ENCODE peak calls at places on chromosomes 11 and 22, in five cellular contexts. One of them, this sample, is unnamed.

GRCh38 chr11:46520971-46521745 is 72.7 kb downstream of the AMBRA1 start:
- ATAC-seq in activated CD4-positive, CD25-positive, alpha-beta regulatory T cell treated with anti-CD3 and anti-CD28 coated beads, Interleukin-2, amount 50 U/mL, for 24 hours: no peak
- ATAC-seq in activated T-helper 17 cell treated with anti-CD3 and anti-CD28 coated beads, Interleukin-2, amount 50 U/mL, for 72 hours: no peak
- ATAC-seq in Right ventricle myocardium inferior: no peak
- ATAC-seq in Panc1: no peak
- ATAC-seq in this sample: no peak

GRCh38 chr11:26675233-26675928 is 46.5 kb downstream of the SLC5A12 start:
- ATAC-seq in activated T-helper 17 cell treated with anti-CD3 and anti-CD28 coated beads, Interleukin-2, amount 50 U/mL, for 72 hours: no peak
- ATAC-seq in activated CD4-positive, CD25-positive, alpha-beta regulatory T cell treated with anti-CD3 and anti-CD28 coated beads, Interleukin-2, amount 50 U/mL, for 24 hours: no peak
- ATAC-seq in Right ventricle myocardium inferior: no peak
- ATAC-seq in Panc1: no peak
- ATAC-seq in this sample: peak

GRCh38 chr22:50485221-50486131 is 1.2 kb upstream of the MIOX start:
- ATAC-seq in Right ventricle myocardium inferior: no peak
- ATAC-seq in activated CD4-positive, CD25-positive, alpha-beta regulatory T cell treated with anti-CD3 and anti-CD28 coated beads, Interleukin-2, amount 50 U/mL, for 24 hours: no peak
- ATAC-seq in Panc1: peak
- ATAC-seq in activated T-helper 17 cell treated with anti-CD3 and anti-CD28 coated beads, Interleukin-2, amount 50 U/mL, for 72 hours: no peak
- ATAC-seq in this sample: no peak

GRCh38 chr11:73402834-73403185 is 26.6 kb downstream of the RELT start:
- ATAC-seq in Right ventricle myocardium inferior: no peak
- ATAC-seq in activated T-helper 17 cell treated with anti-CD3 and anti-CD28 coated beads, Interleukin-2, amount 50 U/mL, for 72 hours: no peak
- ATAC-seq in Panc1: no peak
- ATAC-seq in activated CD4-positive, CD25-positive, alpha-beta regulatory T cell treated with anti-CD3 and anti-CD28 coated beads, Interleukin-2, amount 50 U/mL, for 24 hours: peak
- ATAC-seq in this sample: no peak

GRCh38 chr11:78161937-78162336 is 22.5 kb upstream of the ALG8 start:
- ATAC-seq in Right ventricle myocardium inferior: no peak
- ATAC-seq in activated T-helper 17 cell treated with anti-CD3 and anti-CD28 coated beads, Interleukin-2, amount 50 U/mL, for 72 hours: no peak
- ATAC-seq in activated CD4-positive, CD25-positive, alpha-beta regulatory T cell treated with anti-CD3 and anti-CD28 coated beads, Interleukin-2, amount 50 U/mL, for 24 hours: no peak
- ATAC-seq in Panc1: no peak
- ATAC-seq in this sample: no peak

GRCh38 chr11:64711138-64711943 is 11.7 kb downstream of the NRXN2 start:
- ATAC-seq in Panc1: no peak
- ATAC-seq in activated CD4-positive, CD25-positive, alpha-beta regulatory T cell treated with anti-CD3 and anti-CD28 coated beads, Interleukin-2, amount 50 U/mL, for 24 hours: no peak
- ATAC-seq in activated T-helper 17 cell treated with anti-CD3 and anti-CD28 coated beads, Interleukin-2, amount 50 U/mL, for 72 hours: no peak
- ATAC-seq in Right ventricle myocardium inferior: no peak
- ATAC-seq in this sample: peak

GRCh38 chr22:36787594-36787993 is 11.7 kb upstream of the IFT27 start:
- ATAC-seq in activated CD4-positive, CD25-positive, alpha-beta regulatory T cell treated with anti-CD3 and anti-CD28 coated beads, Interleukin-2, amount 50 U/mL, for 24 hours: no peak
- ATAC-seq in Panc1: no peak
- ATAC-seq in activated T-helper 17 cell treated with anti-CD3 and anti-CD28 coated beads, Interleukin-2, amount 50 U/mL, for 72 hours: no peak
- ATAC-seq in Right ventricle myocardium inferior: no peak
- ATAC-seq in this sample: no peak

GRCh38 chr11:82494988-82495432 is 238.7 kb downstream of the FAM181B start:
- ATAC-seq in Panc1: no peak
- ATAC-seq in activated CD4-positive, CD25-positive, alpha-beta regulatory T cell treated with anti-CD3 and anti-CD28 coated beads, Interleukin-2, amount 50 U/mL, for 24 hours: no peak
- ATAC-seq in Right ventricle myocardium inferior: no peak
- ATAC-seq in activated T-helper 17 cell treated with anti-CD3 and anti-CD28 coated beads, Interleukin-2, amount 50 U/mL, for 72 hours: no peak
- ATAC-seq in this sample: no peak

GRCh38 chr11:33000181-33000580 is 15.5 kb upstream of the DEPDC7 start:
- ATAC-seq in Panc1: no peak
- ATAC-seq in Right ventricle myocardium inferior: no peak
- ATAC-seq in activated T-helper 17 cell treated with anti-CD3 and anti-CD28 coated beads, Interleukin-2, amount 50 U/mL, for 72 hours: no peak
- ATAC-seq in activated CD4-positive, CD25-positive, alpha-beta regulatory T cell treated with anti-CD3 and anti-CD28 coated beads, Interleukin-2, amount 50 U/mL, for 24 hours: no peak
- ATAC-seq in this sample: no peak

GRCh38 chr11:118437046-118437735 is 899 bp downstream of the KMT2A start:
- ATAC-seq in activated T-helper 17 cell treated with anti-CD3 and anti-CD28 coated beads, Interleukin-2, amount 50 U/mL, for 72 hours: peak
- ATAC-seq in Right ventricle myocardium inferior: no peak
- ATAC-seq in activated CD4-positive, CD25-positive, alpha-beta regulatory T cell treated with anti-CD3 and anti-CD28 coated beads, Interleukin-2, amount 50 U/mL, for 24 hours: no peak
- ATAC-seq in Panc1: peak
- ATAC-seq in this sample: peak

GRCh38 chr22:46450931-46451660 is 86.3 kb downstream of the CELSR1 start:
- ATAC-seq in Panc1: no peak
- ATAC-seq in activated CD4-positive, CD25-positive, alpha-beta regulatory T cell treated with anti-CD3 and anti-CD28 coated beads, Interleukin-2, amount 50 U/mL, for 24 hours: no peak
- ATAC-seq in activated T-helper 17 cell treated with anti-CD3 and anti-CD28 coated beads, Interleukin-2, amount 50 U/mL, for 72 hours: no peak
- ATAC-seq in Right ventricle myocardium inferior: no peak
- ATAC-seq in this sample: no peak

GRCh38 chr11:132050081-132050480 is 679.7 kb downstream of the NTM start:
- ATAC-seq in activated T-helper 17 cell treated with anti-CD3 and anti-CD28 coated beads, Interleukin-2, amount 50 U/mL, for 72 hours: no peak
- ATAC-seq in Right ventricle myocardium inferior: no peak
- ATAC-seq in Panc1: no peak
- ATAC-seq in activated CD4-positive, CD25-positive, alpha-beta regulatory T cell treated with anti-CD3 and anti-CD28 coated beads, Interleukin-2, amount 50 U/mL, for 24 hours: no peak
- ATAC-seq in this sample: no peak

GRCh38 chr22:35915477-35916013 is 113.1 kb downstream of the RBFOX2 start:
- ATAC-seq in activated T-helper 17 cell treated with anti-CD3 and anti-CD28 coated beads, Interleukin-2, amount 50 U/mL, for 72 hours: no peak
- ATAC-seq in activated CD4-positive, CD25-positive, alpha-beta regulatory T cell treated with anti-CD3 and anti-CD28 coated beads, Interleukin-2, amount 50 U/mL, for 24 hours: no peak
- ATAC-seq in Panc1: peak
- ATAC-seq in Right ventricle myocardium inferior: no peak
- ATAC-seq in this sample: no peak

GRCh38 chr11:34335331-34335730 is 22.5 kb downstream of the ABTB2 start:
- ATAC-seq in Right ventricle myocardium inferior: no peak
- ATAC-seq in Panc1: no peak
- ATAC-seq in activated CD4-positive, CD25-positive, alpha-beta regulatory T cell treated with anti-CD3 and anti-CD28 coated beads, Interleukin-2, amount 50 U/mL, for 24 hours: peak
- ATAC-seq in activated T-helper 17 cell treated with anti-CD3 and anti-CD28 coated beads, Interleukin-2, amount 50 U/mL, for 72 hours: peak
- ATAC-seq in this sample: peak

GRCh38 chr11:94897330-94897768 is 76.0 kb downstream of the CWC15 start:
- ATAC-seq in activated CD4-positive, CD25-positive, alpha-beta regulatory T cell treated with anti-CD3 and anti-CD28 coated beads, Interleukin-2, amount 50 U/mL, for 24 hours: peak
- ATAC-seq in activated T-helper 17 cell treated with anti-CD3 and anti-CD28 coated beads, Interleukin-2, amount 50 U/mL, for 72 hours: peak
- ATAC-seq in Panc1: peak
- ATAC-seq in Right ventricle myocardium inferior: no peak
- ATAC-seq in this sample: no peak

GRCh38 chr11:107688322-107688918 is 23.4 kb downstream of the SLN start:
- ATAC-seq in Right ventricle myocardium inferior: no peak
- ATAC-seq in activated CD4-positive, CD25-positive, alpha-beta regulatory T cell treated with anti-CD3 and anti-CD28 coated beads, Interleukin-2, amount 50 U/mL, for 24 hours: no peak
- ATAC-seq in activated T-helper 17 cell treated with anti-CD3 and anti-CD28 coated beads, Interleukin-2, amount 50 U/mL, for 72 hours: no peak
- ATAC-seq in Panc1: no peak
- ATAC-seq in this sample: no peak

GRCh38 chr11:69339041-69339733 is 45.2 kb downstream of the MYEOV start:
- ATAC-seq in activated CD4-positive, CD25-positive, alpha-beta regulatory T cell treated with anti-CD3 and anti-CD28 coated beads, Interleukin-2, amount 50 U/mL, for 24 hours: no peak
- ATAC-seq in activated T-helper 17 cell treated with anti-CD3 and anti-CD28 coated beads, Interleukin-2, amount 50 U/mL, for 72 hours: no peak
- ATAC-seq in Right ventricle myocardium inferior: no peak
- ATAC-seq in Panc1: no peak
- ATAC-seq in this sample: no peak

GRCh38 chr22:44394246-44395115 is 81.7 kb upstream of the SHISAL1 start:
- ATAC-seq in Right ventricle myocardium inferior: no peak
- ATAC-seq in activated T-helper 17 cell treated with anti-CD3 and anti-CD28 coated beads, Interleukin-2, amount 50 U/mL, for 72 hours: no peak
- ATAC-seq in Panc1: no peak
- ATAC-seq in activated CD4-positive, CD25-positive, alpha-beta regulatory T cell treated with anti-CD3 and anti-CD28 coated beads, Interleukin-2, amount 50 U/mL, for 24 hours: no peak
- ATAC-seq in this sample: no peak

GRCh38 chr11:5226732-5227327 is at the start of gene HBB:
- ATAC-seq in Panc1: peak
- ATAC-seq in activated CD4-positive, CD25-positive, alpha-beta regulatory T cell treated with anti-CD3 and anti-CD28 coated beads, Interleukin-2, amount 50 U/mL, for 24 hours: no peak
- ATAC-seq in Right ventricle myocardium inferior: no peak
- ATAC-seq in activated T-helper 17 cell treated with anti-CD3 and anti-CD28 coated beads, Interleukin-2, amount 50 U/mL, for 72 hours: no peak
- ATAC-seq in this sample: no peak

GRCh38 chr11:35058318-35058717 is 80.7 kb upstream of the CD44 start:
- ATAC-seq in Panc1: no peak
- ATAC-seq in activated CD4-positive, CD25-positive, alpha-beta regulatory T cell treated with anti-CD3 and anti-CD28 coated beads, Interleukin-2, amount 50 U/mL, for 24 hours: peak
- ATAC-seq in Right ventricle myocardium inferior: no peak
- ATAC-seq in activated T-helper 17 cell treated with anti-CD3 and anti-CD28 coated beads, Interleukin-2, amount 50 U/mL, for 72 hours: peak
- ATAC-seq in this sample: no peak

GRCh38 chr11:30342736-30343166 is 19.8 kb downstream of the ARL14EP start:
- ATAC-seq in activated CD4-positive, CD25-positive, alpha-beta regulatory T cell treated with anti-CD3 and anti-CD28 coated beads, Interleukin-2, amount 50 U/mL, for 24 hours: peak
- ATAC-seq in activated T-helper 17 cell treated with anti-CD3 and anti-CD28 coated beads, Interleukin-2, amount 50 U/mL, for 72 hours: peak
- ATAC-seq in Panc1: no peak
- ATAC-seq in Right ventricle myocardium inferior: no peak
- ATAC-seq in this sample: peak

GRCh38 chr11:60924906-60925684 is 835 bp downstream of the TMEM132A start:
- ATAC-seq in Panc1: peak
- ATAC-seq in activated CD4-positive, CD25-positive, alpha-beta regulatory T cell treated with anti-CD3 and anti-CD28 coated beads, Interleukin-2, amount 50 U/mL, for 24 hours: peak
- ATAC-seq in Right ventricle myocardium inferior: no peak
- ATAC-seq in activated T-helper 17 cell treated with anti-CD3 and anti-CD28 coated beads, Interleukin-2, amount 50 U/mL, for 72 hours: peak
- ATAC-seq in this sample: peak

GRCh38 chr11:2578006-2578933 is 121.5 kb downstream of the KCNQ1OT1 start:
- ATAC-seq in activated CD4-positive, CD25-positive, alpha-beta regulatory T cell treated with anti-CD3 and anti-CD28 coated beads, Interleukin-2, amount 50 U/mL, for 24 hours: no peak
- ATAC-seq in activated T-helper 17 cell treated with anti-CD3 and anti-CD28 coated beads, Interleukin-2, amount 50 U/mL, for 72 hours: no peak
- ATAC-seq in Panc1: no peak
- ATAC-seq in Right ventricle myocardium inferior: no peak
- ATAC-seq in this sample: no peak

GRCh38 chr11:848988-849824 is 6.6 kb downstream of the TSPAN4 start:
- ATAC-seq in Panc1: no peak
- ATAC-seq in Right ventricle myocardium inferior: no peak
- ATAC-seq in activated T-helper 17 cell treated with anti-CD3 and anti-CD28 coated beads, Interleukin-2, amount 50 U/mL, for 72 hours: peak
- ATAC-seq in activated CD4-positive, CD25-positive, alpha-beta regulatory T cell treated with anti-CD3 and anti-CD28 coated beads, Interleukin-2, amount 50 U/mL, for 24 hours: peak
- ATAC-seq in this sample: no peak

GRCh38 chr11:16941935-16942334 is 72.3 kb downstream of the PLEKHA7 start:
- ATAC-seq in Right ventricle myocardium inferior: no peak
- ATAC-seq in activated T-helper 17 cell treated with anti-CD3 and anti-CD28 coated beads, Interleukin-2, amount 50 U/mL, for 72 hours: no peak
- ATAC-seq in activated CD4-positive, CD25-positive, alpha-beta regulatory T cell treated with anti-CD3 and anti-CD28 coated beads, Interleukin-2, amount 50 U/mL, for 24 hours: no peak
- ATAC-seq in Panc1: no peak
- ATAC-seq in this sample: no peak

GRCh38 chr11:134683860-134684259 is 271.8 kb upstream of the B3GAT1 start:
- ATAC-seq in Right ventricle myocardium inferior: no peak
- ATAC-seq in Panc1: no peak
- ATAC-seq in activated T-helper 17 cell treated with anti-CD3 and anti-CD28 coated beads, Interleukin-2, amount 50 U/mL, for 72 hours: no peak
- ATAC-seq in activated CD4-positive, CD25-positive, alpha-beta regulatory T cell treated with anti-CD3 and anti-CD28 coated beads, Interleukin-2, amount 50 U/mL, for 24 hours: no peak
- ATAC-seq in this sample: peak

GRCh38 chr11:111441443-111441842 is 62.4 kb upstream of the POU2AF1 start:
- ATAC-seq in Right ventricle myocardium inferior: no peak
- ATAC-seq in activated CD4-positive, CD25-positive, alpha-beta regulatory T cell treated with anti-CD3 and anti-CD28 coated beads, Interleukin-2, amount 50 U/mL, for 24 hours: peak
- ATAC-seq in activated T-helper 17 cell treated with anti-CD3 and anti-CD28 coated beads, Interleukin-2, amount 50 U/mL, for 72 hours: peak
- ATAC-seq in Panc1: peak
- ATAC-seq in this sample: no peak

GRCh38 chr11:26326793-26327400 is 5.0 kb upstream of the ANO3 start:
- ATAC-seq in Panc1: no peak
- ATAC-seq in activated CD4-positive, CD25-positive, alpha-beta regulatory T cell treated with anti-CD3 and anti-CD28 coated beads, Interleukin-2, amount 50 U/mL, for 24 hours: no peak
- ATAC-seq in activated T-helper 17 cell treated with anti-CD3 and anti-CD28 coated beads, Interleukin-2, amount 50 U/mL, for 72 hours: no peak
- ATAC-seq in Right ventricle myocardium inferior: no peak
- ATAC-seq in this sample: no peak

GRCh38 chr22:23789638-23790037 is 2.9 kb downstream of the SMARCB1 start:
- ATAC-seq in Panc1: no peak
- ATAC-seq in activated CD4-positive, CD25-positive, alpha-beta regulatory T cell treated with anti-CD3 and anti-CD28 coated beads, Interleukin-2, amount 50 U/mL, for 24 hours: no peak
- ATAC-seq in activated T-helper 17 cell treated with anti-CD3 and anti-CD28 coated beads, Interleukin-2, amount 50 U/mL, for 72 hours: no peak
- ATAC-seq in Right ventricle myocardium inferior: no peak
- ATAC-seq in this sample: no peak

GRCh38 chr11:69922596-69923111 is 103.4 kb upstream of the FGF3 start:
- ATAC-seq in activated T-helper 17 cell treated with anti-CD3 and anti-CD28 coated beads, Interleukin-2, amount 50 U/mL, for 72 hours: no peak
- ATAC-seq in activated CD4-positive, CD25-positive, alpha-beta regulatory T cell treated with anti-CD3 and anti-CD28 coated beads, Interleukin-2, amount 50 U/mL, for 24 hours: no peak
- ATAC-seq in Panc1: no peak
- ATAC-seq in Right ventricle myocardium inferior: no peak
- ATAC-seq in this sample: no peak

GRCh38 chr11:19502691-19503253 is 209.9 kb upstream of the NAV2 start:
- ATAC-seq in Right ventricle myocardium inferior: no peak
- ATAC-seq in Panc1: no peak
- ATAC-seq in activated CD4-positive, CD25-positive, alpha-beta regulatory T cell treated with anti-CD3 and anti-CD28 coated beads, Interleukin-2, amount 50 U/mL, for 24 hours: no peak
- ATAC-seq in activated T-helper 17 cell treated with anti-CD3 and anti-CD28 coated beads, Interleukin-2, amount 50 U/mL, for 72 hours: no peak
- ATAC-seq in this sample: no peak

GRCh38 chr11:1296287-1296686 is 13.1 kb downstream of the TOLLIP start:
- ATAC-seq in Panc1: no peak
- ATAC-seq in activated T-helper 17 cell treated with anti-CD3 and anti-CD28 coated beads, Interleukin-2, amount 50 U/mL, for 72 hours: no peak
- ATAC-seq in activated CD4-positive, CD25-positive, alpha-beta regulatory T cell treated with anti-CD3 and anti-CD28 coated beads, Interleukin-2, amount 50 U/mL, for 24 hours: no peak
- ATAC-seq in Right ventricle myocardium inferior: no peak
- ATAC-seq in this sample: no peak

GRCh38 chr11:96067160-96067559 is 143.3 kb upstream of the MTMR2 start:
- ATAC-seq in activated T-helper 17 cell treated with anti-CD3 and anti-CD28 coated beads, Interleukin-2, amount 50 U/mL, for 72 hours: no peak
- ATAC-seq in Right ventricle myocardium inferior: no peak
- ATAC-seq in activated CD4-positive, CD25-positive, alpha-beta regulatory T cell treated with anti-CD3 and anti-CD28 coated beads, Interleukin-2, amount 50 U/mL, for 24 hours: no peak
- ATAC-seq in Panc1: no peak
- ATAC-seq in this sample: no peak

GRCh38 chr22:39900306-39901227 is at the start of gene GRAP2:
- ATAC-seq in activated CD4-positive, CD25-positive, alpha-beta regulatory T cell treated with anti-CD3 and anti-CD28 coated beads, Interleukin-2, amount 50 U/mL, for 24 hours: peak
- ATAC-seq in Right ventricle myocardium inferior: peak
- ATAC-seq in Panc1: no peak
- ATAC-seq in activated T-helper 17 cell treated with anti-CD3 and anti-CD28 coated beads, Interleukin-2, amount 50 U/mL, for 72 hours: peak
- ATAC-seq in this sample: peak